ENCODE peak calls at places on chromosomes 16 and 17, in ten cellular contexts. G, U, N, E, O, C, J, Y, M and L are unnamed samples.

GRCh38 chr17:67068999-67069398 is 24.6 kb downstream of the CACNG1 start:
- DNase-seq in O (no peak), N (peak), E (no peak), J (no peak), Y (no peak), C (no peak), U (no peak), M (no peak), G (no peak), L (no peak)

GRCh38 chr16:54282202-54282922 is 4.2 kb downstream of the IRX3 start:
- DNase-seq in N (peak), E (no peak), M (peak), C (no peak), G (no peak), O (no peak), Y (peak), U (peak), J (no peak), L (peak)

GRCh38 chr16:81593481-81593880 is 148.9 kb downstream of the CMIP start:
- DNase-seq in Y (no peak), C (no peak), E (no peak), G (no peak), U (no peak), N (no peak), M (no peak), O (no peak), J (no peak), L (no peak)

GRCh38 chr17:39751637-39752036 is 13.9 kb downstream of the GRB7 start:
- DNase-seq in O (no peak), Y (no peak), E (no peak), J (no peak), C (no peak), U (no peak), N (no peak), M (peak), G (no peak), L (peak)

GRCh38 chr16:50956637-50957036 is 194.4 kb downstream of the SALL1 start:
- DNase-seq in J (no peak), O (no peak), N (no peak), Y (no peak), E (no peak), G (no peak), U (no peak), C (no peak), M (no peak), L (no peak)

GRCh38 chr16:17578921-17579876 is 108.4 kb upstream of the XYLT1 start:
- DNase-seq in M (peak), O (peak), G (peak), E (no peak), U (peak), N (peak), C (peak), J (no peak), Y (peak), L (peak)

GRCh38 chr17:47946929-47947397 is 5.6 kb downstream of the PNPO start:
- DNase-seq in Y (peak), C (peak), O (peak), U (peak), J (peak), N (peak), E (no peak), G (peak), M (peak), L (peak)

GRCh38 chr16:69407702-69408323 is 16.6 kb upstream of the CYB5B start:
- DNase-seq in G (no peak), Y (no peak), E (no peak), J (no peak), O (no peak), C (no peak), U (no peak), N (no peak), M (no peak), L (no peak)

GRCh38 chr17:42783062-42783777 is 2.8 kb downstream of the WNK4 start:
- DNase-seq in O (no peak), J (no peak), Y (peak), U (no peak), C (no peak), G (peak), N (peak), E (no peak), M (no peak), L (no peak)

GRCh38 chr16:86854058-86854621 is 275.8 kb downstream of the FOXL1 start:
- DNase-seq in O (no peak), E (no peak), C (no peak), J (no peak), Y (no peak), G (no peak), N (peak), U (no peak), M (no peak), L (no peak)

GRCh38 chr17:35871415-35871814 is 2.7 kb upstream of the HEATR9 start:
- DNase-seq in N (no peak), O (no peak), U (no peak), E (no peak), J (no peak), G (no peak), Y (no peak), C (peak), M (peak), L (peak)

GRCh38 chr17:14203392-14203791 is 33.3 kb downstream of the CDRT15 start:
- DNase-seq in Y (no peak), N (peak), U (no peak), M (peak), E (no peak), C (peak), O (no peak), G (peak), J (no peak), L (peak)

GRCh38 chr17:48497103-48497502 is 33.7 kb downstream of the HOXB1 start:
- DNase-seq in E (no peak), G (peak), Y (peak), J (no peak), M (no peak), U (no peak), N (no peak), C (no peak), O (no peak), L (no peak)

GRCh38 chr16:66652661-66653060 is 43.9 kb downstream of the CMTM4 start:
- DNase-seq in C (no peak), J (no peak), N (no peak), U (no peak), M (no peak), G (no peak), O (no peak), E (no peak), Y (no peak), L (no peak)

GRCh38 chr17:34958438-34958837 is 2.8 kb downstream of the CCT6B start:
- DNase-seq in U (no peak), Y (no peak), O (no peak), G (no peak), N (no peak), M (no peak), J (no peak), E (no peak), C (no peak), L (no peak)

GRCh38 chr17:17568772-17569195 is 22.7 kb downstream of the PEMT start:
- DNase-seq in N (peak), E (peak), G (no peak), U (peak), O (peak), J (peak), Y (peak), C (peak), M (peak), L (peak)

GRCh38 chr17:43171761-43172487 is 910 bp downstream of the NBR1 start:
- DNase-seq in U (peak), O (no peak), Y (peak), E (no peak), N (peak), J (peak), G (peak), C (no peak), M (peak), L (peak)

GRCh38 chr16:10668322-10669045 is 26.2 kb downstream of the TEKT5 start:
- DNase-seq in U (peak), N (peak), G (peak), C (no peak), O (no peak), Y (peak), J (no peak), E (no peak), M (peak), L (peak)

GRCh38 chr17:8137645-8138342 is 13.9 kb upstream of the HES7 start:
- DNase-seq in C (no peak), N (no peak), J (no peak), O (no peak), E (no peak), M (no peak), U (peak), Y (no peak), G (no peak), L (no peak)

GRCh38 chr16:72983241-72983640 is 64.7 kb downstream of the ZFHX3 start:
- DNase-seq in Y (no peak), G (no peak), N (no peak), J (no peak), C (no peak), O (no peak), U (no peak), E (no peak), M (no peak), L (no peak)